ENCODE peak calls at places on chromosomes 12 and 14, in six cellular contexts. N, K, W, A, Q and L are unnamed samples.

GRCh38 chr14:56752428-56752827 is 57.9 kb downstream of the OTX2 start:
- DNase-seq in N (no peak), K (no peak), W (no peak), A (no peak), Q (no peak), L (no peak)

GRCh38 chr12:24751181-24751580 is 197.7 kb downstream of the BCAT1 start:
- DNase-seq in N (no peak), K (no peak), W (no peak), A (no peak), Q (no peak), L (no peak)

GRCh38 chr12:22543246-22544037 is 900 bp downstream of the C2CD5 start:
- DNase-seq in N (peak; percentile 60), K (no peak), W (peak; percentile 32), A (no peak), Q (no peak), L (peak; percentile 27)

GRCh38 chr12:46663297-46663696 is 162.5 kb downstream of the SLC38A4 start:
- DNase-seq in N (no peak), K (no peak), W (no peak), A (no peak), Q (no peak), L (no peak)

GRCh38 chr12:12010277-12011031 is 60.3 kb upstream of the BCL2L14 start:
- DNase-seq in N (peak; percentile 65), K (peak; percentile 77), W (peak; percentile 47), A (no peak), Q (no peak), L (peak; percentile 26)

GRCh38 chr12:69330475-69331473 is 17.4 kb upstream of the LYZ start:
- DNase-seq in N (no peak), K (no peak), W (peak; percentile 38), A (no peak), Q (peak; percentile 38), L (peak; percentile 8)

GRCh38 chr14:20302042-20302761 is 3.5 kb downstream of the TTC5 start:
- DNase-seq in N (no peak), K (no peak), W (no peak), A (no peak), Q (no peak), L (no peak)

GRCh38 chr14:94045101-94045500 is 19.0 kb downstream of the OTUB2 start:
- DNase-seq in N (no peak), K (no peak), W (no peak), A (peak; percentile 32), Q (peak; percentile 17), L (no peak)

GRCh38 chr14:33647385-33647786 is 303.5 kb downstream of the EGLN3 start:
- DNase-seq in N (no peak), K (no peak), W (no peak), A (peak; percentile 68), Q (no peak), L (no peak)

GRCh38 chr12:48189331-48190125 is 6.1 kb downstream of the CCDC184 start:
- DNase-seq in N (peak; percentile 39), K (peak; percentile 73), W (peak; percentile 60), A (no peak), Q (peak; percentile 51), L (no peak)

GRCh38 chr14:75995372-75996041 is 9.9 kb downstream of the IFT43 start:
- DNase-seq in N (peak; percentile 83), K (peak; percentile 92), W (no peak), A (no peak), Q (peak; percentile 74), L (no peak)

GRCh38 chr12:42859612-42860011 is 270.1 kb upstream of the PRICKLE1 start:
- DNase-seq in N (no peak), K (no peak), W (no peak), A (no peak), Q (no peak), L (no peak)

GRCh38 chr12:94872671-94873367 is 130.7 kb downstream of the NDUFA12 start:
- DNase-seq in N (no peak), K (no peak), W (peak; percentile 40), A (no peak), Q (peak; percentile 50), L (no peak)

GRCh38 chr14:64293976-64294671 is at the start of gene ESR2:
- DNase-seq in N (peak; percentile 30), K (no peak), W (no peak), A (no peak), Q (peak; percentile 73), L (no peak)

GRCh38 chr14:68649461-68650189 is 143.2 kb downstream of the ZFP36L1 start:
- DNase-seq in N (no peak), K (peak; percentile 31), W (no peak), A (no peak), Q (no peak), L (no peak)

GRCh38 chr12:119308743-119309456 is 25.6 kb upstream of the CCDC60 start:
- DNase-seq in N (peak; percentile 29), K (no peak), W (no peak), A (no peak), Q (no peak), L (no peak)

GRCh38 chr12:115375188-115375991 is 691.4 kb upstream of the TBX3 start:
- DNase-seq in N (no peak), K (no peak), W (no peak), A (no peak), Q (no peak), L (no peak)

GRCh38 chr12:26373606-26374495 is 178.5 kb downstream of the SSPN start:
- DNase-seq in N (no peak), K (no peak), W (no peak), A (no peak), Q (no peak), L (no peak)

GRCh38 chr12:65826513-65827171 is 2.4 kb downstream of the HMGA2 start:
- DNase-seq in N (no peak), K (no peak), W (no peak), A (no peak), Q (no peak), L (no peak)

GRCh38 chr12:77343291-77343690 is 277.9 kb upstream of the E2F7 start:
- DNase-seq in N (no peak), K (no peak), W (no peak), A (no peak), Q (no peak), L (no peak)

GRCh38 chr12:38102197-38102596 is 214.4 kb upstream of the ALG10B start:
- DNase-seq in N (no peak), K (no peak), W (no peak), A (no peak), Q (no peak), L (no peak)

GRCh38 chr12:64610660-64611429 is 550 bp downstream of the RASSF3 start:
- DNase-seq in N (peak; percentile 71), K (peak; percentile 81), W (peak; percentile 14), A (peak; percentile 64), Q (peak; percentile 67), L (peak; percentile 61)

GRCh38 chr14:58560208-58560607 is 77.6 kb upstream of the DACT1 start:
- DNase-seq in N (no peak), K (no peak), W (no peak), A (no peak), Q (no peak), L (no peak)

GRCh38 chr14:50335389-50335788 is 23.3 kb downstream of the DMAC2L start:
- DNase-seq in N (peak; percentile 51), K (peak; percentile 79), W (peak; percentile 29), A (no peak), Q (peak; percentile 60), L (no peak)

DNA sequence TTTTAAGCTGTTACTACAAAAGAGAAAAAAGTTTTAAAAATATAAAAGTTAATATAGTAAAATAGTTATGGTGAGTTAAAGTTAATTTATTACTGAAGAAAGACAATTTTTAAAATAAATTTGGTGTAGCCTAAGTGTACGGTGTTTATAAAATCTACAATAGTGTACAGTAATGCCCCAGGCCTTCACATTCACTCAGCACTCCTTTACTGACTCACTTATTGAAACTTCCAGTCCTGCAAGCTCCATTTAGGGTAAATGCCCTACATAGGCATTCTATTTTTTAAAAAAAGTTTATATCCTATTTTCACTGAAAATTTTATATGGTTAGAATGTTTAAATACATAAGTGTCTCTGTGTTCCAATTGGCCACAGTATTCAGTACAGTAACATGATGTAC is 769.5 kb upstream of the NOVA1 start:
- DNase-seq in N (no peak), K (no peak), W (no peak), A (no peak), Q (no peak), L (no peak)
- H3K9me3 ChIP-seq in N (no peaks in the 10 kb centered on the region), K (no peaks in the 10 kb centered on the region), W (no peaks in the 10 kb centered on the region), A (no peaks in the 10 kb centered on the region), Q (no peaks in the 10 kb centered on the region), L (no peaks in the 10 kb centered on the region)

GRCh38 chr12:67648306-67649164 is at the start of gene DYRK2:
- DNase-seq in N (peak; percentile 83), K (peak; percentile 87), W (peak; percentile 75), A (peak; percentile 76), Q (peak; percentile 88), L (peak; percentile 64)

GRCh38 chr12:67646775-67647174 is 1.8 kb upstream of the DYRK2 start:
- DNase-seq in N (no peak), K (no peak), W (no peak), A (no peak), Q (no peak), L (no peak)

GRCh38 chr12:67645571-67645970 is 3.0 kb upstream of the DYRK2 start:
- DNase-seq in N (no peak), K (no peak), W (no peak), A (no peak), Q (no peak), L (no peak)

GRCh38 chr12:67647547-67648305 is 819 bp upstream of the DYRK2 start:
- DNase-seq in N (peak; percentile 89), K (peak; percentile 84), W (peak; percentile 73), A (peak; percentile 82), Q (peak; percentile 81), L (peak; percentile 41)

DNA sequence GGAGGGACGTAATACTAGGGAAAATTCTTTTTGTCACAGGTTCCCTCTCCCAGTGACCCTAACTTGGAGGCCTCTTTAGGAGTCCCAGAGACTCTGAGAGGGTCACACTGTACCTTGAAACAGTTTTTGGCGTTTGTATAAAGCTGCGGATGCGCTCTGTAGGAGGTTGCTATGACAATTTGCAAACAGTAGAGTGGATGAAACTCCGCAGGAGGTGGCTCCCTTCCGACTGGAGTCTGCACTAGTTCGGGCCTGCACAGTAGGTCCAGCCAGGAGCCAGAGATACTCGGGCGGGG is 1.3 kb upstream of the DYRK2 start:
- DNase-seq in N (no peak), K (no peak), W (no peak), A (no peak), Q (no peak), L (no peak)
- H3K27me3 ChIP-seq in N (no peaks in the 10 kb centered on the region), K (no peaks in the 10 kb centered on the region), W (no peaks in the 10 kb centered on the region), A (no peaks in the 10 kb centered on the region), Q (no peaks in the 10 kb centered on the region), L (no peaks in the 10 kb centered on the region)

GRCh38 chr12:101824831-101825230 is 5.9 kb downstream of the GNPTAB start:
- DNase-seq in N (no peak), K (no peak), W (no peak), A (no peak), Q (no peak), L (no peak)
- H3K4me1 ChIP-seq in N (peaks cover 34% of the 10 kb centered on the region), K (peaks cover 21% of the 10 kb centered on the region), W (no peaks in the 10 kb centered on the region), A (peaks cover 3% of the 10 kb centered on the region), Q (peaks cover 2% of the 10 kb centered on the region), L (peaks cover 6% of the 10 kb centered on the region)

GRCh38 chr14:38567728-38568127 is 311.8 kb upstream of the CLEC14A start:
- DNase-seq in N (no peak), K (no peak), W (no peak), A (no peak), Q (no peak), L (no peak)
- H3K9me3 ChIP-seq in N (no peaks in the 10 kb centered on the region), K (no peaks in the 10 kb centered on the region), W (no peaks in the 10 kb centered on the region), A (no peaks in the 10 kb centered on the region), Q (no peaks in the 10 kb centered on the region), L (no peaks in the 10 kb centered on the region)

GRCh38 chr12:5628501-5628900 is 196.6 kb downstream of the NTF3 start:
- DNase-seq in N (no peak), K (no peak), W (no peak), A (no peak), Q (no peak), L (no peak)
- H3K27me3 ChIP-seq in N (peaks cover 4% of the 10 kb centered on the region), K (peaks cover 3% of the 10 kb centered on the region), W (no peaks in the 10 kb centered on the region), A (no peaks in the 10 kb centered on the region), Q (no peaks in the 10 kb centered on the region), L (peaks cover 3% of the 10 kb centered on the region)